ENCODE peak calls at places on chromosome 1, in seven cellular contexts. C, Q, S, U, T, L and J are unnamed samples.
A peak's percentile ranks its signal among the peaks of the same experiment; 100 is the strongest.

GRCh38 chr1:225838793-225839192 is 28.9 kb downstream of the EPHX1 start:
- DNase-seq in L (no peak), C (no peak), Q (no peak), S (no peak), T (no peak), U (no peak), J (no peak)

GRCh38 chr1:209823143-209824041 is 4.4 kb upstream of the UTP25 start:
- DNase-seq in U (peak; percentile 55), L (peak; percentile 64), Q (peak; percentile 47), T (no peak), C (peak; percentile 69), S (peak; percentile 78), J (peak; percentile 61)

GRCh38 chr1:69328186-69328585 is 239.5 kb upstream of the LRRC7 start:
- DNase-seq in C (no peak), S (no peak), U (no peak), Q (no peak), T (no peak), L (no peak), J (no peak)

GRCh38 chr1:100614570-100614969 is 76.6 kb downstream of the GPR88 start:
- DNase-seq in U (no peak), L (no peak), C (no peak), T (no peak), Q (no peak), S (no peak), J (no peak)

GRCh38 chr1:232968965-232969364 is 18.6 kb downstream of the NTPCR start:
- DNase-seq in U (no peak), T (no peak), C (no peak), S (no peak), Q (no peak), L (no peak), J (no peak)

GRCh38 chr1:54367613-54368012 is 38.6 kb downstream of the SSBP3 start:
- DNase-seq in U (no peak), T (peak; percentile 36), C (no peak), Q (no peak), L (no peak), S (peak; percentile 56), J (no peak)

GRCh38 chr1:184483101-184483813 is 96.4 kb downstream of the C1orf21 start:
- DNase-seq in S (peak; percentile 47), L (peak; percentile 57), C (no peak), T (peak; percentile 88), Q (no peak), U (no peak), J (no peak)

GRCh38 chr1:168638884-168639283 is 62.5 kb downstream of the XCL1 start:
- DNase-seq in Q (no peak), U (no peak), L (no peak), T (no peak), C (no peak), S (no peak), J (no peak)

GRCh38 chr1:152777510-152778137 is 2.7 kb downstream of the LCE1F start:
- DNase-seq in U (peak; percentile 28), L (peak; percentile 33), S (peak; percentile 60), T (no peak), C (no peak), Q (peak; percentile 35), J (peak; percentile 81)

GRCh38 chr1:150362721-150363425 is 1.1 kb upstream of the RPRD2 start:
- DNase-seq in C (no peak), Q (peak; percentile 16), L (no peak), T (no peak), S (no peak), U (no peak), J (peak; percentile 13)

GRCh38 chr1:184190626-184191025 is 139.1 kb downstream of the TSEN15 start:
- DNase-seq in L (no peak), T (no peak), S (no peak), U (no peak), Q (no peak), C (no peak), J (no peak)

GRCh38 chr1:204287466-204287881 is 72.3 kb downstream of the PLEKHA6 start:
- DNase-seq in T (no peak), S (no peak), U (no peak), Q (no peak), C (no peak), L (peak; percentile 18), J (peak; percentile 25)

GRCh38 chr1:228212966-228213844 is 5.4 kb downstream of the OBSCN start:
- DNase-seq in Q (peak; percentile 99), U (peak; percentile 65), T (peak; percentile 71), C (peak; percentile 95), L (peak; percentile 91), S (peak; percentile 89), J (peak; percentile 98)

GRCh38 chr1:93623436-93623835 is 58.2 kb downstream of the BCAR3 start:
- DNase-seq in C (no peak), Q (no peak), U (no peak), T (no peak), L (no peak), S (no peak), J (no peak)

GRCh38 chr1:245988393-245989078 is 518.5 kb downstream of the SMYD3 start:
- DNase-seq in S (no peak), U (no peak), C (no peak), T (no peak), Q (no peak), L (no peak), J (no peak)

GRCh38 chr1:9413877-9414213 is 121.2 kb downstream of the SPSB1 start:
- DNase-seq in Q (no peak), T (no peak), L (no peak), U (no peak), S (no peak), C (no peak), J (no peak)

GRCh38 chr1:59393211-59394180 is 96.6 kb downstream of the FGGY start:
- DNase-seq in L (no peak), T (no peak), Q (no peak), U (no peak), C (peak; percentile 83), S (no peak), J (peak; percentile 44)

GRCh38 chr1:230763927-230764591 is 16.9 kb downstream of the CAPN9 start:
- DNase-seq in Q (no peak), S (no peak), L (no peak), U (no peak), C (no peak), T (no peak), J (no peak)

GRCh38 chr1:57341721-57342120 is 82.1 kb downstream of the DAB1 start:
- DNase-seq in Q (no peak), L (no peak), T (no peak), S (no peak), C (no peak), U (no peak), J (no peak)

GRCh38 chr1:24551910-24552571 is 3.8 kb upstream of the NCMAP start:
- DNase-seq in L (no peak), C (peak; percentile 81), Q (peak; percentile 58), U (no peak), S (no peak), T (no peak), J (peak; percentile 29)

GRCh38 chr1:61887921-61888564 is 145.8 kb downstream of the PATJ start:
- DNase-seq in S (no peak), L (no peak), T (no peak), U (no peak), Q (no peak), C (no peak), J (no peak)

DNA sequence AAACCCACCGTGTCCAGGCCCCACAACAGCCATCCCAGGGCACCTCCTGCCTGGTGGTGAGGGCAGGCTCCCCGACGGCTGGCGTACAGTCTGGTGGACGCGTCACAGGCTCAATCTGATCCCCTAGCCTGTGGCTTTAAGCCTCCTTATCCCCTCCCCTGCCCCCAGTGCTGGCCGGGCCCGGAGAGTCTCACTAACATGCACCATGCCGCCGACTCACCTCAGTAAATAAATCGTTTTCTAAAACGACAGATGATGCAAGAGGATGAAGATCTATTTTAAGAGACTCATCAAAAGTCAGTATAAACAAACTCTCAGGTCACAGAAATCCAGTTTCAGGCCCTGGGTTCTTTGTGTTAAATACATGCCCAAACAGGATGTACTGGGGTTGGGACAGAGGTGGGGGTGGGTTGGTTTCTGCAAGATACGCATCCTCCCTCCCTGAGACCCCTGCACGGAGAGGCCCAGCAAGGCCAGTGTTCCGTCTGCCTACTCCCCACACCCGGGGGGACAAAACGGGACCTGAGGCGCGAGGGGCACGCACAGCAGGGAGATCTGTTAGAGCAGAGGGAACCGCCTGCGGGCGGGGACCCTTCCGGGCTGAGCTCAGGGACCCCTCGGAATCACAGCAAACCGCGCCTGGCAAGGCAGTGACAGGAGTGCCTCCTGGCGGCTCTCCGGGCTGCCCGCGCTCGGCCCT is 3.1 kb downstream of the PANK4 start:
- DNase-seq in Q (no peak), C (no peak), T (no peak), U (no peak), S (peak; percentile 54), L (no peak), J (peak; percentile 65)
- TF ChIP-seq CTCF in Q (no peak), C (no peak), T (no peak), U (no peak), S (no peak), L (no peak), J (peak; percentile 53)

GRCh38 chr1:156051011-156051725 is 2.4 kb downstream of the UBQLN4 start:
- DNase-seq in U (no peak), Q (no peak), L (no peak), T (no peak), C (no peak), S (no peak), J (no peak)
- H3K9me2 ChIP-seq in U (no peaks in the 10 kb centered on the region), Q (no peaks in the 10 kb centered on the region), L (no peaks in the 10 kb centered on the region), T (no peaks in the 10 kb centered on the region), C (no peaks in the 10 kb centered on the region), S (no peaks in the 10 kb centered on the region), J (no peaks in the 10 kb centered on the region)

DNA sequence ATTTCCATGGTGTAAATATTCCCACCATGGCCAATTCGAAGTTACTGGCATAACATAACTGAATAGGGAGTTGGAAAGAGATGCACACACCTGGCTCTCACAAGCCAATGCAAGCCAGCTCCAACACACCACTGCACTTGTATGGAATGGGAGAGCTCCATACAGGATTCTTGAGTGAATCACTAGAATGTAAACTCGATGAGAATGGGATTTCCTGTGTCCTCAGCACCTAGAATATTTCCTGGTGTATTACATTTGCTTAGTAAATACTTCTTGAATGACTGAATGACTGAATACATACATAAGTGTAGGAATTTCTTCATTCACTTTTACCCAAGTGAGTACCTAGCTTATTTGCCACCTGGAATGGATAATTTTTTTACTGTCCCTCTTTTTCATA is 16.2 kb upstream of the PPIE start:
- DNase-seq in T (peak; percentile 46), Q (no peak), L (no peak), U (no peak), C (no peak), S (peak; percentile 84), J (no peak)
- H3K27me3 ChIP-seq in T (peaks cover 7% of the 10 kb centered on the region), Q (peaks cover 7% of the 10 kb centered on the region), L (no peaks in the 10 kb centered on the region), U (peaks cover 10% of the 10 kb centered on the region), C (peaks cover 55% of the 10 kb centered on the region), S (peaks cover 2% of the 10 kb centered on the region), J (peaks cover 95% of the 10 kb centered on the region)

GRCh38 chr1:109488696-109489095 is 5.0 kb downstream of the ATXN7L2 start:
- DNase-seq in C (no peak), S (no peak), T (no peak), U (no peak), Q (no peak), L (no peak), J (no peak)

GRCh38 chr1:109491372-109491771 is 2.5 kb upstream of the CYB561D1 start:
- DNase-seq in Q (no peak), U (no peak), C (no peak), S (no peak), L (no peak), T (no peak), J (no peak)

GRCh38 chr1:109490029-109490933 is 3.6 kb upstream of the CYB561D1 start:
- DNase-seq in C (peak; percentile 78), L (peak; percentile 39), U (peak; percentile 31), T (peak; percentile 61), Q (peak; percentile 73), S (peak; percentile 76), J (peak; percentile 76)

GRCh38 chr1:109490934-109491302 is 3.0 kb upstream of the CYB561D1 start:
- DNase-seq in C (no peak), U (no peak), S (no peak), L (no peak), T (no peak), Q (no peak), J (no peak)

GRCh38 chr1:109488201-109488600 is 4.5 kb downstream of the ATXN7L2 start:
- DNase-seq in Q (no peak), C (no peak), L (no peak), S (no peak), U (no peak), T (no peak), J (peak; percentile 58)
- TF ChIP-seq CTCF in Q (peak; percentile 7), C (no peak), L (no peak), S (peak; percentile 20), U (peak; percentile 13), T (no peak), J (peak; percentile 69)